ENCODE peak calls at places on chromosome 11, in five cellular contexts. L, S, U, Z and O are unnamed samples.

GRCh38 chr11:86865436-86865835 is 65.1 kb downstream of the PRSS23 start:
- DNase-seq in S (no peak), Z (no peak), U (no peak), L (no peak), O (no peak)

GRCh38 chr11:106424111-106424510 is 346.6 kb downstream of the AASDHPPT start:
- DNase-seq in U (no peak), L (peak; percentile 50), S (no peak), Z (peak; percentile 3), O (no peak)

GRCh38 chr11:72045849-72046248 is 34.5 kb downstream of the NUMA1 start:
- DNase-seq in L (no peak), Z (peak; percentile 31), U (no peak), S (no peak), O (no peak)

GRCh38 chr11:35040221-35040942 is 98.6 kb upstream of the CD44 start:
- DNase-seq in S (no peak), U (no peak), Z (no peak), L (no peak), O (peak; percentile 91)

GRCh38 chr11:121681536-121681935 is 228.8 kb upstream of the SORL1-AS1 start:
- DNase-seq in U (no peak), S (no peak), L (no peak), Z (no peak), O (no peak)

GRCh38 chr11:65390099-65390941 is 3.9 kb downstream of the FRMD8 start:
- DNase-seq in Z (no peak), S (no peak), U (no peak), L (no peak), O (no peak)

GRCh38 chr11:65383778-65384177 is 1.3 kb upstream of the SLC25A45 start:
- DNase-seq in L (no peak), S (no peak), U (no peak), Z (no peak), O (no peak)

GRCh38 chr11:25953015-25953414 is 378.9 kb upstream of the ANO3 start:
- DNase-seq in U (no peak), S (no peak), L (no peak), Z (no peak), O (no peak)

GRCh38 chr11:61384271-61385242 is 7.8 kb upstream of the TMEM216 start:
- DNase-seq in S (peak; percentile 14), Z (peak; percentile 19), L (no peak), U (peak; percentile 18), O (no peak)

GRCh38 chr11:6357222-6357621 is 33.1 kb upstream of the SMPD1 start:
- DNase-seq in L (peak; percentile 67), Z (peak; percentile 35), S (no peak), U (no peak), O (no peak)

GRCh38 chr11:111735262-111736116 is 30.7 kb downstream of the PPP2R1B start:
- DNase-seq in Z (peak; percentile 84), S (no peak), L (peak; percentile 96), U (no peak), O (no peak)

GRCh38 chr11:61679893-61680621 is at the start of gene DAGLA:
- DNase-seq in Z (peak; percentile 88), S (peak; percentile 76), U (no peak), L (no peak), O (peak; percentile 66)

GRCh38 chr11:65429069-65429681 is 6.6 kb downstream of the NEAT1 start:
- DNase-seq in Z (peak; percentile 64), L (no peak), U (peak; percentile 39), S (no peak), O (peak; percentile 22)

GRCh38 chr11:95512682-95513081 is 276.9 kb downstream of the FAM76B start:
- DNase-seq in Z (peak; percentile 79), L (peak; percentile 71), S (no peak), U (no peak), O (no peak)

GRCh38 chr11:118277312-118277711 is 13.2 kb upstream of the MPZL2 start:
- DNase-seq in Z (no peak), S (no peak), L (no peak), U (peak; percentile 41), O (no peak)

GRCh38 chr11:69321877-69322350 is 28.0 kb downstream of the MYEOV start:
- DNase-seq in L (peak; percentile 59), S (no peak), Z (no peak), U (no peak), O (no peak)

DNA sequence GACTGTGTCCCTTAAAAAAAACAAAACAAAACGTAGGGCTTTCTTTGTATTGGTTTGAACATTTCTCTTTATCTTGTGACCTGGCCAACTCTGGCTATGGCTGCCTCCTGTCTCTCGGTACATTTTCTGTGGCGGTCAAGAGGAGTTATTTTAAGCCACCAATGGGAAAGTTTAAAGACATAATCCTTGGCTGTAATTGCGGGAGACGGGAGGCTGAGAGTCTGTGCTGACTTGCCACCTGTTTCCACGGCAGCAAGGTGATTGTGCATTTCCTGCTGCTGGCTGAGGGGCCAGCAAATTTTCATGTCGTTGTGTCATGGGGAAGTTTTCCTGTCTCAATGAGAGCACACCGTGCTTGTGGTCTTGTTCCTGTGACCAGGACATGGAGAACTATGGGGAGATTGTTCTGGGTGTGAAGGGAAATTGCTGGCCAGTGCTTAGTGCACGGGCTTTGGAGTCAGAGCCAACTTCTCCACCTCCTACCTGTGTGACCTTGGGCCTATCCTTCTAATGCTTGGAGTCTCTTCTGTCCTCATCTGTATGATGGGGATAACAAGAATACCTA is 11.0 kb downstream of the PTPRJ start:
- DNase-seq in S (peak; percentile 85), Z (peak; percentile 59), L (no peak), U (peak; percentile 57), O (no peak)
- H3K27ac ChIP-seq in S (peak overlapping the region; percentile 97), Z (peak overlapping the region; percentile 82), L (no peak overlapping the region), U (peak overlapping the region; percentile 41), O (peak overlapping the region; percentile 66)

DNA sequence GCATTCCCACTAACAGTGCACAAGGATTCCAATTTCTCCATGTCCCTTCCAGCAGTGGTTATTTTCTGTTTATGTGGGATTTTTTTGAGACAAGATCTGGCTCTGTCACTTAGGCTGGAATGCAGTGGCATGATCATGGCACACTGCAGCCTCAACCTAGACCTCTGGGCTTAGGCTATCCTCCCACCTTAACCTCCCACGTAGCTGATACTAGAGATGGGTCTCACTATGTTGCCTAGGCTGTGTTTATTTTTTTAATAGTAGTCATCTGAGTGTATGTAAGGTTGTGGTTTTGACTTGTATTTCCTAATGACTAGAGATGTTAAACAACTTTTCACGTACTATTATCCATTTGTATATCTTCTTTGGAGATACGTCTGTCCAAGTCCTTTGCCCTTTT is 74.6 kb downstream of the KCNQ1OT1 start:
- DNase-seq in U (no peak), S (no peak), L (no peak), Z (no peak), O (no peak)
- H3K9me3 ChIP-seq in U (peaks cover 5% of the 10 kb centered on the region), S (no peaks in the 10 kb centered on the region), L (peaks cover 3% of the 10 kb centered on the region), Z (peaks cover 28% of the 10 kb centered on the region), O (peaks cover 6% of the 10 kb centered on the region)

GRCh38 chr11:44608654-44609027 is 43.2 kb downstream of the CD82 start:
- DNase-seq in Z (no peak), U (no peak), L (no peak), S (no peak), O (no peak)

GRCh38 chr11:44607324-44607962 is 42.0 kb downstream of the CD82 start:
- DNase-seq in S (no peak), Z (no peak), U (no peak), L (no peak), O (no peak)

GRCh38 chr11:44609028-44609782 is 43.7 kb downstream of the CD82 start:
- DNase-seq in Z (no peak), S (no peak), U (peak; percentile 70), L (no peak), O (peak; percentile 71)

GRCh38 chr11:44606472-44606871 is 41.0 kb downstream of the CD82 start:
- DNase-seq in Z (no peak), L (no peak), U (no peak), S (no peak), O (no peak)

GRCh38 chr11:44607987-44608386 is 42.5 kb downstream of the CD82 start:
- DNase-seq in L (no peak), U (no peak), S (no peak), Z (peak; percentile 48), O (no peak)
- H3K27ac ChIP-seq in L (no peak overlapping the region), U (no peak overlapping the region), S (no peak overlapping the region), Z (peak overlapping the region; percentile 53), O (peak overlapping the region; percentile 9)

GRCh38 chr11:2612884-2613571 is 86.8 kb downstream of the KCNQ1OT1 start:
- DNase-seq in S (no peak), U (no peak), L (no peak), Z (peak; percentile 28), O (no peak)
- H3K9me3 ChIP-seq in S (no peaks in the 10 kb centered on the region), U (no peaks in the 10 kb centered on the region), L (peaks cover 6% of the 10 kb centered on the region), Z (peaks cover 10% of the 10 kb centered on the region), O (peaks cover 7% of the 10 kb centered on the region)

GRCh38 chr11:75242722-75243600 is 2.4 kb downstream of the TPBGL start:
- DNase-seq in L (no peak), S (no peak), Z (no peak), U (no peak), O (no peak)
- H3K27ac ChIP-seq in L (peak overlapping the region; percentile 21), S (no peak overlapping the region), Z (no peak overlapping the region), U (no peak overlapping the region), O (no peak overlapping the region)

DNA sequence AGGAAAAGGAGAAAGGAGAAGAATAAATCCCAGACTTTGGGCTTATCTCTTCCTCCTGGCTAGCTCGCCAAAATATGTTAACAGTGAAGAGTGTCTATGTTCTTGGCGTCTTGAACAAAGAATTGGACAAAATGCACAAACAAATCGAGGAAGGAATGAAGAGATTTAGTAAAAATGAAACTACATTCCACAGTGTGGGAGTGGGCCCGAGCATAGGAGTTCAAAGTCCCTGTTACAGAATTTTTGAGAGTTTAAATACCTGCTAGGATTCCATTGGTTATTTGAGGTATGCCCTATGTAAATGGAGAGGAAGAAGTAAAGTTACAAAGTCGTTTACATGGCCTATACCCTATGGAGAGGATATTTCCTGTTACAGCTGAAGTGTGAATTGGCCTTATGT is 525.1 kb upstream of the CNTN5 start:
- DNase-seq in Z (no peak), S (no peak), U (no peak), L (no peak), O (no peak)
- H3K9me3 ChIP-seq in Z (peaks cover 6% of the 10 kb centered on the region), S (no peaks in the 10 kb centered on the region), U (no peaks in the 10 kb centered on the region), L (peaks cover 2% of the 10 kb centered on the region), O (no peaks in the 10 kb centered on the region)

GRCh38 chr11:74388678-74389327 is 9.4 kb downstream of the PGM2L1 start:
- DNase-seq in L (no peak), Z (peak; percentile 79), U (peak; percentile 63), S (peak; percentile 77), O (peak; percentile 71)
- H3K27ac ChIP-seq in L (no peak overlapping the region), Z (no peak overlapping the region), U (no peak overlapping the region), S (no peak overlapping the region), O (peak overlapping the region; percentile 41)

DNA sequence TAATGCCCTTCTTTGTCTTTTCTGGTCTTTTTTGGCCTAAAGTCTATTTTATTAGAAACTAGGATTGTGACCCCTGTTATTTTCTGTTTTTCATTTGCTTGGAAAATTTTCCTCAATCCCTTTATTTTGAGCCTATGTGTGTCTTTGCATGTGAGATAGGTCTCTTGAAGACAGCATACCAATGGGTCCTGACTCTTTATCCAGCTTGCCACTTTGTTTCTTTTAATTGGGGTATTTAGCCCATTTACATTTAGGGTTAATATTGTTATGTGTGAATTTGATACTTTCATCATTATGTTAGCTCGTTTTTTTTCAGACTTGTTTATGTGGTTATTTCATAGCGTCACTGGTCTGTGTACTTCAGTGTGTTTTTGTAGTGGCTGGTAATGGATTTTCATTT is 682.6 kb downstream of the JRKL start:
- DNase-seq in S (no peak), Z (no peak), U (no peak), L (no peak), O (no peak)
- H3K9me3 ChIP-seq in S (no peaks in the 10 kb centered on the region), Z (no peaks in the 10 kb centered on the region), U (no peaks in the 10 kb centered on the region), L (peaks cover 19% of the 10 kb centered on the region), O (peaks cover 10% of the 10 kb centered on the region)